ENCODE peak calls at places on chromosomes 6 and 20, in five cellular contexts. L, G, Z, U and N are unnamed samples.

GRCh38 chr6:131023834-131024504 is 39.1 kb downstream of the EPB41L2 start:
- DNase-seq in L (peak), G (no peak), Z (peak), U (peak), N (peak)

GRCh38 chr6:24520929-24521546 is 26.3 kb downstream of the ALDH5A1 start:
- DNase-seq in L (peak), G (no peak), Z (peak), U (peak), N (peak)

GRCh38 chr6:72272958-72273357 is 348.9 kb upstream of the KCNQ5 start:
- DNase-seq in L (peak), G (no peak), Z (peak), U (no peak), N (peak)

GRCh38 chr20:20215976-20216727 is 151.8 kb upstream of the INSM1 start:
- DNase-seq in L (no peak), G (no peak), Z (no peak), U (no peak), N (no peak)

GRCh38 chr6:39819226-39819625 is 27.1 kb downstream of the DAAM2 start:
- DNase-seq in L (no peak), G (no peak), Z (no peak), U (no peak), N (no peak)

GRCh38 chr6:5208039-5208438 is 52.7 kb downstream of the LYRM4 start:
- DNase-seq in L (no peak), G (no peak), Z (no peak), U (no peak), N (peak)

GRCh38 chr20:8972963-8973362 is 95.9 kb upstream of the PLCB4 start:
- DNase-seq in L (peak), G (no peak), Z (no peak), U (no peak), N (no peak)

GRCh38 chr20:50048420-50049166 is 64.4 kb downstream of the UBE2V1 start:
- DNase-seq in L (no peak), G (no peak), Z (peak), U (no peak), N (peak)

GRCh38 chr6:23003671-23004598 is 434.6 kb downstream of the HDGFL1 start:
- DNase-seq in L (peak), G (no peak), Z (no peak), U (no peak), N (peak)

GRCh38 chr20:46362931-46363872 is 43.2 kb downstream of the ELMO2 start:
- DNase-seq in L (no peak), G (no peak), Z (no peak), U (no peak), N (no peak)

GRCh38 chr6:63663147-63663877 is 27.7 kb downstream of the PHF3 start:
- DNase-seq in L (peak), G (no peak), Z (peak), U (peak), N (peak)

GRCh38 chr6:158172001-158172400 is 3.9 kb downstream of the GTF2H5 start:
- DNase-seq in L (no peak), G (no peak), Z (peak), U (no peak), N (no peak)

GRCh38 chr6:7785243-7785941 is 59.5 kb downstream of the BMP6 start:
- DNase-seq in L (no peak), G (no peak), Z (no peak), U (no peak), N (no peak)

GRCh38 chr20:63505281-63505680 is 6.4 kb upstream of the EEF1A2 start:
- DNase-seq in L (no peak), G (no peak), Z (no peak), U (no peak), N (no peak)

GRCh38 chr20:44071526-44072111 is 115.4 kb downstream of the JPH2 start:
- DNase-seq in L (no peak), G (no peak), Z (no peak), U (no peak), N (no peak)

GRCh38 chr6:36997811-36998722 is 7.4 kb upstream of the FGD2 start:
- DNase-seq in L (no peak), G (no peak), Z (no peak), U (no peak), N (no peak)

GRCh38 chr6:40906759-40907158 is 132.3 kb downstream of the UNC5CL start:
- DNase-seq in L (peak), G (no peak), Z (peak), U (peak), N (peak)

GRCh38 chr6:116371384-116372209 is 850 bp downstream of the DSE start:
- DNase-seq in L (peak), G (no peak), Z (peak), U (peak), N (peak)

GRCh38 chr20:32336918-32337347 is 21.2 kb upstream of the ASXL1 start:
- DNase-seq in L (no peak), G (no peak), Z (peak), U (peak), N (peak)

GRCh38 chr6:40997256-40997957 is 41.6 kb downstream of the UNC5CL start:
- DNase-seq in L (peak), G (no peak), Z (peak), U (no peak), N (peak)

GRCh38 chr6:19204445-19204844 is 632.7 kb upstream of the ID4 start:
- DNase-seq in L (no peak), G (no peak), Z (peak), U (no peak), N (no peak)

GRCh38 chr6:138987299-138987642 is 782 bp downstream of the REPS1 start:
- DNase-seq in L (no peak), G (no peak), Z (no peak), U (no peak), N (no peak)

GRCh38 chr6:41682497-41682961 is 44.3 kb downstream of the MDFI start:
- DNase-seq in L (no peak), G (no peak), Z (no peak), U (no peak), N (no peak)

GRCh38 chr20:58096880-58097813 is 131.3 kb downstream of the ANKRD60 start:
- DNase-seq in L (no peak), G (no peak), Z (no peak), U (no peak), N (no peak)

GRCh38 chr6:15400572-15401004 is 154.7 kb downstream of the JARID2 start:
- DNase-seq in L (no peak), G (no peak), Z (peak), U (no peak), N (no peak)

GRCh38 chr20:17881741-17882064 is 86.9 kb downstream of the SNX5 start:
- DNase-seq in L (no peak), G (no peak), Z (no peak), U (no peak), N (no peak)

GRCh38 chr20:15496501-15497039 is 1076.7 kb downstream of the KIF16B start:
- DNase-seq in L (no peak), G (no peak), Z (no peak), U (no peak), N (no peak)

GRCh38 chr6:138692058-138692977 is 81.3 kb upstream of the CCDC28A start:
- DNase-seq in L (peak), G (peak), Z (peak), U (peak), N (peak)

GRCh38 chr6:125102411-125102810 is 51.2 kb upstream of the TPD52L1 start:
- DNase-seq in L (no peak), G (no peak), Z (no peak), U (no peak), N (no peak)